ENCODE peak calls at places on chromosomes 5 and 9, in seven cellular contexts. X, R, Z, A, J, O and H are unnamed samples.

GRCh38 chr5:160824590-160824989 is 27.4 kb downstream of the ATP10B start:
- DNase-seq in X (no peak), R (no peak), Z (no peak), A (no peak), J (no peak), O (no peak), H (no peak)

GRCh38 chr5:154786414-154786813 is 31.2 kb downstream of the LARP1 start:
- DNase-seq in X (no peak), R (no peak), Z (no peak), A (peak), J (peak), O (no peak), H (no peak)

GRCh38 chr9:89522261-89522978 is 24.5 kb upstream of the SEMA4D start:
- DNase-seq in X (no peak), R (no peak), Z (no peak), A (no peak), J (no peak), O (no peak), H (no peak)

GRCh38 chr9:16602494-16602893 is 268.0 kb downstream of the BNC2 start:
- DNase-seq in X (no peak), R (no peak), Z (no peak), A (no peak), J (no peak), O (no peak), H (no peak)

GRCh38 chr5:106727071-106727470 is 943.7 kb downstream of the EFNA5 start:
- DNase-seq in X (no peak), R (no peak), Z (no peak), A (no peak), J (no peak), O (no peak), H (no peak)

GRCh38 chr9:26296910-26297309 is 595.7 kb downstream of the CAAP1 start:
- DNase-seq in X (no peak), R (no peak), Z (no peak), A (no peak), J (peak), O (no peak), H (no peak)

GRCh38 chr9:88235615-88236014 is 97.3 kb upstream of the SPATA31C2 start:
- DNase-seq in X (no peak), R (no peak), Z (no peak), A (no peak), J (no peak), O (no peak), H (no peak)

GRCh38 chr5:168341178-168341577 is 49.7 kb downstream of the WWC1 start:
- DNase-seq in X (no peak), R (no peak), Z (no peak), A (peak), J (no peak), O (no peak), H (no peak)

GRCh38 chr9:107711528-107711927 is 222.0 kb upstream of the KLF4 start:
- DNase-seq in X (no peak), R (no peak), Z (no peak), A (peak), J (peak), O (peak), H (no peak)

GRCh38 chr9:124553738-124554137 is 46.5 kb upstream of the NR5A1 start:
- DNase-seq in X (no peak), R (no peak), Z (no peak), A (peak), J (peak), O (peak), H (no peak)

GRCh38 chr9:128174062-128174461 is 14.0 kb downstream of the BBLN start:
- DNase-seq in X (no peak), R (no peak), Z (no peak), A (no peak), J (no peak), O (no peak), H (no peak)

GRCh38 chr5:134026521-134027202 is 21.9 kb upstream of the VDAC1 start:
- DNase-seq in X (peak), R (peak), Z (peak), A (peak), J (peak), O (no peak), H (peak)

GRCh38 chr5:180376511-180376910 is 23.4 kb upstream of the GFPT2 start:
- DNase-seq in X (peak), R (no peak), Z (no peak), A (no peak), J (no peak), O (no peak), H (no peak)

GRCh38 chr5:141822134-141822533 is 56.1 kb downstream of the PCDH1 start:
- DNase-seq in X (no peak), R (no peak), Z (no peak), A (peak), J (no peak), O (no peak), H (no peak)

GRCh38 chr5:150333400-150333799 is 24.1 kb upstream of the TCOF1 start:
- DNase-seq in X (no peak), R (no peak), Z (no peak), A (no peak), J (no peak), O (no peak), H (no peak)

GRCh38 chr9:28774433-28775029 is 1201.2 kb upstream of the C9orf72 start:
- DNase-seq in X (peak), R (no peak), Z (no peak), A (peak), J (peak), O (no peak), H (peak)

GRCh38 chr9:28782630-28783029 is 1209.3 kb upstream of the C9orf72 start:
- DNase-seq in X (no peak), R (no peak), Z (no peak), A (no peak), J (no peak), O (peak), H (no peak)

DNA sequence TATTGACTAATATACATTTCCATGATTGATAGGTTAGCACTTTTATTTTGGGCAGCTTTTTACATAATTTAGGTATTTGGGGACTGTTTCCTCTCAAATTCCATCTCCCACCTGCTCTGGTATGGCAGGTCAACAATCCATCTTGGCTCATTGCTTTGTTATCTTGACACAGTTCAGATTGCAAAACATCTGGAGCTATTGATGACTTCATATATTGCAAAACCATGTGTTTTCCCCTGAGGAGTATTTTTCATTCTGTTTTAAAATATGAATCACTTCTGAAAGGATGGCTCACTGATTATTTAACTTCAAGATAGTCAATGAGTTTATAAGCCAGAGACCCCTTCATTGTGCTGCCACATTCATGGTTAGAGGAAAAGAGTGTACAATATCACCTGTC is 1206.0 kb upstream of the C9orf72 start:
- DNase-seq in X (no peak), R (no peak), Z (no peak), A (no peak), J (peak), O (no peak), H (no peak)
- H3K18ac ChIP-seq in X (no peak), R (no peak), Z (no peak), A (no peak), J (no peak), O (no peak), H (no peak)

GRCh38 chr9:137349471-137350033 is 47.5 kb upstream of the NRARP start:
- DNase-seq in X (no peak), R (no peak), Z (no peak), A (no peak), J (no peak), O (no peak), H (no peak)

GRCh38 chr9:137352511-137353222 is 50.6 kb upstream of the NRARP start:
- DNase-seq in X (no peak), R (no peak), Z (no peak), A (no peak), J (no peak), O (no peak), H (no peak)

GRCh38 chr9:137351781-137352501 is 49.9 kb upstream of the NRARP start:
- DNase-seq in X (no peak), R (no peak), Z (no peak), A (no peak), J (no peak), O (no peak), H (no peak)

GRCh38 chr9:137348781-137349470 is 46.9 kb upstream of the NRARP start:
- DNase-seq in X (no peak), R (no peak), Z (no peak), A (no peak), J (no peak), O (no peak), H (no peak)

DNA sequence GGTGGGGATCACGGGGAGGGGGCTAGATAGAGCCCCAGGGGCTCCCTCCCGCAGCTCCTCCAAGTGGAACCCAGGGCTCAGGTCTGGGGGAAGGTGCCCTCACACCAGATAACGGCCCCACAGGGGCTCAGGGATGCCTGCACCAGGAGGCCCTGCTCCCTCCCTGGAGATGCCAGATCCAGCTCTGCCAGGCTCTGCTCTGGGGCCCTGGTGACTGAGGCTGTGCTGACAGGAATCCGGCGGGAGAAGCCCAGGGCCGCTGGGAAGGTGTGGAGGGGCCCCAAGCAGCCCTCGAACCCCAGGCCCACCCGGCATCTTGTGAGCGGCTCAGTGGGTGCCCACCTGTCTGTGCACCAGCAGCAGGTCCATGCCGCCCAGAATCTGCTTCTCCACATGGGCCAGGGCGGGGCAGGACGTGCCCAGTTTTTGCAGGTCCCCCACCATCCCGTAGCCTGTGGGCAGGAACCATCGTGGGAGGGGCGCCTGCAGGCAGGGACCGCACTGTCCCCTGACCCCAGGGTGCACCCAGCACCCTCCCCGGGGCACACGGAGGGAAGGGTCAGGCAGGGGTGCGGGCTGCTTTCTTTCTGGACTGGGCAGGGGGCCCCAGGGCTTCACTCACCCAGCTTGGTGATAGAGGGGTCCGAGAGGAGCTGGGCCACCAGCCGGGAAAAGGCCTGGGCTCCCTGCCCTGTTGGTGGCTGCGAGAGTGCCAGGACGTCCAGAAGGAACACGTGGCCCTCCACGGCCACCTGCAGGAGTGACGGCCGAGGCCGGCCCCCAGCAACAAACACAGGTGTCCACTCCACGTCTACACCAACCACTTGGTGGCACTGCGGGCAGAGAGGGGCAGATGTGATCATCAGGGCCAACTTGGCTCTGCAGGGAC is 48.9 kb upstream of the NRARP start:
- DNase-seq in X (no peak), R (no peak), Z (no peak), A (no peak), J (no peak), O (no peak), H (no peak)
- H3K18ac ChIP-seq in X (no peak), R (no peak), Z (no peak), A (no peak), J (no peak), O (no peak), H (peak)

DNA sequence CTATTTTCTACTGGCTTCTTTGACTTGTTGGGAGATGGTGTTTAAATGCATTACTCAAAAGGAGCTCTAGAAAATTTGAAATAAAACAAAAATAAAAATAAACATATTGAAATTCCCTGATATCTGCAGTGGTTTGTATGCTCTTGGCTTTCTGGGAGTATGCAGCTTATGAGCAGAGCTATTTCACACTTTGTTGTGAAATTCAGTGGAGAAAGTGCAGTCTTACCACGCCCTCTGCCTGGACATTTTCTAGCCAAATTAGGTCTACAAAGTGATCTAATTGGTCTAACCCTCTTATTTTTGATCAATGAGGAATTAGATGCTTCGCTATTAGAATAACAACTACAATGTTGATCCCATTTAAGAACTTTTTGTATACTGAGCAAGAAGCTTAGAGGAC is 66.8 kb downstream of the INSYN2B start:
- DNase-seq in X (no peak), R (no peak), Z (no peak), A (no peak), J (no peak), O (no peak), H (no peak)
- H3K18ac ChIP-seq in X (no peak), R (no peak), Z (no peak), A (no peak), J (no peak), O (no peak), H (no peak)

DNA sequence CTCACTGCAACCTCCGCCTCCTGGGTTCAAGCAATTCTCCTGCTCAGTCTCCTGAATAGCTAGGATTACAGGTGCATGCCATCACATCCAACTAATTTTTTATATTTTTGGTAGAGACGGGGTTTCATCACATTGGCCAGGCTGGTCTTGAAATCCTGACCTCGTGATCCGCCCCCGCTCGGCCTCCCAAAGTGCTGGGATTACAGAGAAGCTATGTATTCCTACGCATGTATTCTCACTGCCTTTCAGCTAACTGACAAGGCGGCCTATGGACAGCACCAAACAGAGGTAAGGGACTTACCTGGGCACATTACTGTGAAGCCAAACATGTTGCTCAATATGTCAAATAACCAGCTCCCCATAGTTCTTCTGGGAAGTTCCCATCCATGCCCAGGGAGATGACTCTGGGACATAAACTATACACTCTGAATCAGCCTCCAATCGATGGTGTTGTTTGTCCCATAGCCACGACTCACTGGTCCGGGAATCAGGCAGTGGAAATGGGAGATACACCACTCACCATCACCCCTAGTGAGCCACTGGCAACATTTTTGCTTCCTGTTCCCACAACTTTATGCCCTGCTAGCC is 114.6 kb downstream of the SYK start:
- DNase-seq in X (no peak), R (no peak), Z (no peak), A (peak), J (peak), O (peak), H (no peak)
- H3K18ac ChIP-seq in X (no peak), R (no peak), Z (no peak), A (peak), J (no peak), O (no peak), H (no peak)

GRCh38 chr9:84366683-84367082 is 26.1 kb upstream of the SLC28A3 start:
- DNase-seq in X (no peak), R (no peak), Z (no peak), A (no peak), J (no peak), O (no peak), H (no peak)
- H3K18ac ChIP-seq in X (no peak), R (no peak), Z (no peak), A (no peak), J (peak), O (no peak), H (peak)

GRCh38 chr5:37850128-37850865 is 10.5 kb upstream of the GDNF start:
- DNase-seq in X (no peak), R (no peak), Z (no peak), A (peak), J (no peak), O (no peak), H (no peak)

GRCh38 chr5:37847978-37848425 is 8.2 kb upstream of the GDNF start:
- DNase-seq in X (peak), R (no peak), Z (peak), A (peak), J (peak), O (peak), H (no peak)

GRCh38 chr5:37846786-37847310 is 7.0 kb upstream of the GDNF start:
- DNase-seq in X (peak), R (no peak), Z (no peak), A (no peak), J (no peak), O (peak), H (no peak)

GRCh38 chr5:37851305-37851704 is 11.5 kb upstream of the GDNF start:
- DNase-seq in X (no peak), R (no peak), Z (no peak), A (no peak), J (no peak), O (no peak), H (no peak)

DNA sequence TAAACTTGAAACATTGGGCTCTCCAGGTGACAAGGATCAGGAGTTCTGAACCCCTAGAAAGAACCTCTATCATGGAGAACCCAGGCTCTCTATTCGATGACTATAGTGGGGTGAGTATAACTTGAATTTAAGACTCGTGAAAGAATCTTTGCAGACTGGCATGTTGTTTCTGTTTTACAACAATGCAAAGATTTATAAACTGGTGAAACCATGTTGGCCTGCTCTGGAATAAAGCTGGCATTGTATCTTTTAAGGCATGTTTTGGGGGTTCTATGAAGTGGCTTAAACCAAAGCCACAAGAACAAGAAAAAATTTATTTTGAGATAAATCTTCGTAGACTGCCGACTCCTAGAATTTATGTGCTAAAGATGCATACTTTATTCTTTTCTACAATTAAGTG is 9.8 kb upstream of the GDNF start:
- DNase-seq in X (no peak), R (no peak), Z (no peak), A (no peak), J (no peak), O (no peak), H (no peak)
- H3K18ac ChIP-seq in X (peak), R (no peak), Z (no peak), A (peak), J (no peak), O (no peak), H (no peak)

GRCh38 chr5:95439801-95440493 is 48.8 kb downstream of the FAM81B start:
- DNase-seq in X (peak), R (no peak), Z (peak), A (no peak), J (no peak), O (no peak), H (no peak)
- H3K18ac ChIP-seq in X (no peak), R (no peak), Z (no peak), A (no peak), J (no peak), O (no peak), H (no peak)